ENCODE peak calls at places on chromosomes 6 and 20, in five cellular contexts. T is heart left ventricle, D is A549, O is nephron progenitor cell, V is WTC11. P is an unnamed sample.

GRCh38 chr20:750801-751200 is 17.5 kb downstream of the SLC52A3 start:
- DNase-seq in V (no peak), D (no peak), T (no peak), O (no peak), P (no peak)

GRCh38 chr6:54010340-54011276 is 100.6 kb upstream of the MLIP start:
- DNase-seq in V (no peak), T (no peak), D (no peak), O (peak), P (no peak)

GRCh38 chr6:40011844-40012243 is 77.6 kb upstream of the MOCS1 start:
- DNase-seq in V (peak), D (no peak), O (no peak), T (no peak), P (no peak)

GRCh38 chr6:153727910-153728309 is 311.1 kb upstream of the OPRM1 start:
- DNase-seq in D (no peak), V (no peak), T (no peak), O (no peak), P (no peak)

GRCh38 chr6:168124921-168125320 is 45.9 kb upstream of the FRMD1 start:
- DNase-seq in D (no peak), O (no peak), V (no peak), T (no peak), P (no peak)

GRCh38 chr20:38537176-38537575 is 43.8 kb upstream of the ADIG start:
- DNase-seq in D (no peak), T (no peak), V (no peak), O (no peak), P (no peak)

GRCh38 chr6:4466769-4467480 is 309.3 kb upstream of the CDYL start:
- DNase-seq in V (no peak), T (no peak), D (no peak), O (no peak), P (no peak)

GRCh38 chr6:86723131-86723530 is 214.2 kb upstream of the HTR1E start:
- DNase-seq in T (no peak), O (no peak), D (no peak), V (no peak), P (no peak)

GRCh38 chr6:21748343-21749063 is 155.0 kb downstream of the SOX4 start:
- DNase-seq in O (peak), D (no peak), V (no peak), T (no peak), P (peak)

GRCh38 chr20:51142448-51142847 is 119.5 kb upstream of the KCNG1 start:
- DNase-seq in O (no peak), D (no peak), V (no peak), T (no peak), P (no peak)

GRCh38 chr6:2999005-2999620 is 581 bp upstream of the NQO2 start:
- DNase-seq in T (no peak), D (no peak), O (no peak), V (no peak), P (no peak)

GRCh38 chr6:21312118-21312517 is 281.4 kb upstream of the SOX4 start:
- DNase-seq in D (no peak), O (no peak), V (no peak), T (no peak), P (no peak)

GRCh38 chr6:7604003-7604402 is 14.0 kb downstream of the SNRNP48 start:
- DNase-seq in D (no peak), V (no peak), T (peak), O (no peak), P (no peak)

GRCh38 chr6:14305131-14305530 is 187.6 kb downstream of the CD83 start:
- DNase-seq in O (no peak), D (no peak), T (no peak), V (no peak), P (no peak)

GRCh38 chr6:16238658-16239089 is 287 bp downstream of the GMPR start:
- DNase-seq in D (no peak), T (no peak), V (no peak), O (no peak), P (no peak)

GRCh38 chr6:4078830-4079471 is at the start of gene FAM217A:
- DNase-seq in D (no peak), V (peak), T (no peak), O (no peak), P (no peak)

GRCh38 chr6:104324305-104324704 is 535.4 kb downstream of the HACE1 start:
- DNase-seq in T (no peak), D (no peak), O (no peak), V (no peak), P (no peak)

GRCh38 chr6:64012351-64013060 is 376.9 kb downstream of the PHF3 start:
- DNase-seq in T (no peak), O (peak), D (peak), V (peak), P (no peak)

DNA sequence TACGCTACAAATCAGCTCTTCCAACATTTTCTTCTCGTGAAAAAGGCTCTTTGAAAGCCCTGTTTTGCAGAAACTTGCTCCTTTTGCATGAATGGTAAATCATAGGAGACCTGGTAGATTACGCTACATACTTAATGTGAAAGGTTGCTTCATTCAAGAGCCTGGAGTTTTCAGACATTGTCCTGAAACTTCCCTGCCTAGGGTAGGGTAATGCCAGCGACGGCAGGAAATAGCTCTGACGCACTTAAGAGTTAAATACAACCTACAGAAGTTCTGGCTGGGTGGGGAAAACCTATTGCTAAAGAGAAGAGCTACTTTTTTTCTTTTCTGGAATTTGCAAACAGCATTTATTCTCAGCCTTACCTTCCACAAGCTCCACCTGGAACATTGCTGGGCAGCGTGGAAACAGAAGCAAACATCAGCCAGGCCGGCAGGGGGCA is 144.5 kb downstream of the LPA start:
- DNase-seq in O (no peak), V (no peak), D (peak), T (peak), P (no peak)
- TF ChIP-seq CTCF in O (peak), V (peak), D (no peak), T (no peak), P (peak)

DNA sequence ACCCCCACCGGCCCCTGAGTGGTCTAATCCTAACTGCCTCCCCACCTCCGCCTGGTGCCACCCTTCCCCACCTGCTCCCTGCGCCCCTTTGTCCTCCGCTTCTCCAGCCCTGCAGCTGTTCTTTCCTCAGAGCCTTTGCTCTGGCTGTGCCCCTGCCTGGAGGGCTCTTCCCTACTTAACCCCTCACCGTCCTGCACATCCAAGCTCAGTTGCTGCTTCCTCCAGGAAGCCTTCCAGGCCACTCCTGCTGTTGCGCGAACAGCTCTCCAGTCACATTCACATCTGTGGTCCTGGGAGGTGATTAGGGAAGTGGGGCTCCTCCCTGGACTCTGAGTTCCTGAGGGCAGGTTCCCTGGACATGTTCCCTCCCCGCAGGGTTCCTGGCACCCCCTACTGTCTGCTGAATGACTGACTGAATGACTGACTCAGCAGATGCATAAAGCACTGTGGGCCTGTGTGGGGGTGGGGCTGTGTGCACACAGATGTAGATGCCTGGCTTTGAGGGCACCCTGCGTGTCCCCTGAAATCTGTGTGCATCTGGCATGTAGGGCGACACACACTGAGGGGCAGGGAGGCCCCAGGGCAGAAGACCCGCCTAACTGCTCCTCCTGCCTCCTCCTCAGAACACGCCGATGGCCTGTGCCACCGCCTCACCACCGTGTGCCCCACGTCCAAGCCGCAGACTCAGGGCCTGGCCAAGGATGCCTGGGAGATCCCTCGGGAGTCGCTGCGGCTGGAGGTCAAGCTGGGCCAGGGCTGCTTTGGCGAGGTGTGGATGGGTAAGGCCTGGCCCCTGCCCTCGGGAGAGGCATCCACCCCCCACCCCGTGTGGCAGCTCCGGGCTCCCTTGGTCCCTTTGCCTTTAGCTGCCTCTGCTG is 51.4 kb downstream of the SRC start:
- DNase-seq in O (no peak), V (peak), D (peak), T (no peak), P (peak)
- TF ChIP-seq CTCF in O (no peak), V (no peak), D (no peak), T (no peak), P (no peak)

GRCh38 chr20:36162272-36162966 is 7.9 kb downstream of the EPB41L1 start:
- DNase-seq in D (no peak), V (no peak), O (no peak), T (no peak), P (no peak)

GRCh38 chr20:36157610-36158009 is 3.1 kb downstream of the EPB41L1 start:
- DNase-seq in D (no peak), O (no peak), T (no peak), V (no peak), P (no peak)

GRCh38 chr20:36158160-36158741 is 3.7 kb downstream of the EPB41L1 start:
- DNase-seq in O (no peak), T (no peak), D (no peak), V (no peak), P (no peak)

GRCh38 chr20:36155991-36156390 is 1.5 kb downstream of the EPB41L1 start:
- DNase-seq in D (no peak), V (no peak), O (no peak), T (no peak), P (no peak)

DNA sequence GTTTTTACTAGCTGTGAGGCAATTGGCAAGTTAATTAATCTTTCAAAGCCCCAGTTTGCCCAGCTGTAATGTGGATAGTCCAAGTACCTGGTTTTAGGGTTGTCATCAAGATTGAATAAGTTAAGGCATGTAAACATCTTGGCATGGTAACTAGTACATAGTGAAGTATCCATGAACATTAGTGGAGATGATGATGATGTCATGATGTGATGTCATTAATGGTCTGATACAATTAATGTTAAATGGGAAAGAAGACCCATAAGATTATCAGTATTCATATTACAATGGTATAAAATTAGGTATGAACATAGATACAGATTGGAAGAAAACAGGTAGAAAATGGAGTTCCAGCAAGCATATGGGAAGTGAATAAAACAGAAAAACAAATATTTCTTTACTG is 5.3 kb downstream of the EPB41L1 start:
- DNase-seq in D (no peak), V (no peak), T (no peak), O (no peak), P (no peak)
- TF ChIP-seq CTCF in D (no peak), V (no peak), T (no peak), O (no peak), P (no peak)

GRCh38 chr6:30914076-30914853 is at the start of gene VARS2:
- DNase-seq in T (peak), D (peak), O (peak), V (peak), P (peak)
- TF ChIP-seq CTCF in T (peak), D (peak), O (no peak), V (no peak), P (no peak)

DNA sequence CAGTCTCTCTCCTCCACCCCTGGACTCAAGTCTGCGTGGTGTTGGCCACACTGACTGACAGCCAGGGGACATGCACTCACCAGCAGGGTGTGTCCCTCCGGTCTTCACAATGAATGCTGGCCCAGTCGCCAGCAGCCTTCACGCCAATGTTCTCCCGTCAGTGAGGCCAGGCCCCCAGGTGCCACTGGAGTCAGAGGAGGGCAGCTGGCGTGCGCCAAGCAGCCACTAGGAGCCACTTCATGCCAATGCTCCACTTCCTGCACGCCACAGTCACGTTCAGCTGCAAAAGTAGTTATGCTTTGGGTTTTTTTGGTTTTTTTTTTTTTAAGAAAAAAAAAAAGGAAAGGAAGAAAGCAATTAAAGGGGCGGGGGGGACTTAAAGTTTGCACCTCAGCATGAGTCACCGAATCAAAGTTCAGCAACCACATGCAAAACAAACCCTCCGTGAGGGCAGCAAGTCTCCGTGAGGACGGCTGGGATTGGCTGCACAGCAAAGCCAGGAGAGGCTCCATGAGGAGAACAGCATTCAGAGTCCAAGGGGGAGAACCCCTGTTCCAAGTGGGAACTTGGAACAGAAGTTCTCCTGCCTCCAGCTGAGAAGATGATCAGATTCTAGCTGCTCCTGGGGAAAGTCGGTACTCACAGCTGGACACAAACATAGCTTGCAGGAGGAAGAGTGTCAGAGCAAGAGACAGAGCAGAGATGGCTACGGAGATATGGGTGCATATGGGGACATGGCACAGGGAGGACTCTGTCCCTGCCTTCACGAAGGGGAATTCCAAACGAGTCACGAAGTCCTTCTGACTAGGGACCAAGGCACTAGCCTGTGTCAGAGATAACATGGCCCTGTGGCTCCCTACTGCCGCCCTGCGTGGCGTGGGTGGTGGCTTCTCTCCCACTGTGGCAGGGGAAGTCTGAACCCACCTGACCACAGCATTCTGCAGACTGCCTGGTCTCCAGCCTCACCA is at the start of gene ZC3H12D:
- DNase-seq in D (peak), T (peak), O (no peak), V (no peak), P (no peak)
- TF ChIP-seq CTCF in D (no peak), T (no peak), O (no peak), V (no peak), P (no peak)

GRCh38 chr6:100663219-100663863 is 198.6 kb upstream of the SIM1 start:
- DNase-seq in O (no peak), D (no peak), V (no peak), T (no peak), P (no peak)

GRCh38 chr6:100658486-100658885 is 193.8 kb upstream of the SIM1 start:
- DNase-seq in O (no peak), T (no peak), D (no peak), V (no peak), P (no peak)

DNA sequence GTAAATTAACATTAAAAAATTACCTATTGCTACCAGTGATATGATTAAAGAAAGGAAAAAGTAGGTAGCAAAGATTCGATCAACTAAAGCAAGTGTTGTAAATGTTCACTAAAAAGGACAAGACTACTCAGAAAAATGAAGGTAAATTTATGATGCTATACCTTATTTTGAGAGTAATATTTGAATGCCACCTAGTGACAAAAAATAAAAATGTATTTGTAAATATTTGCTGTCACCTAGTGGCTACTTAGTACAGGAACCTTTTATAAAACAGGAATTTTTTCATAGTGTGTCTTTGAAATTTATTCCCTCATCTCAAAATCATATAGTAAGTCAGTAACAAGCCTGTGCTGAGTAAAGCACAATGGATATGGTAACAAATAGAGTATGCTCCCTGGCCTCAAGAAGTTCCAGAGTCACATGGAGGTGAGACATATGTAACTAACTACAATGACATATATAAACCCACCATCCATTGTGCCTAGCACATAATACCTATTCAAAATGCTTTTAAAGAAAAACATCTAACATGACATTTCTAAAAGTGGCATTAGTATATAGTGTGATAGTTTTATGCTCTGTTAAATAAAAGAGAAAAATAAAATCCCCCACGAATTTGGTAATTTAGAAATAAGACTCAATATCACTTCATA is 193.1 kb upstream of the SIM1 start:
- DNase-seq in O (no peak), T (no peak), V (no peak), D (no peak), P (no peak)
- TF ChIP-seq CTCF in O (peak), T (no peak), V (peak), D (peak), P (peak)

GRCh38 chr6:113451030-113451429 is 406.1 kb upstream of the MARCKS start:
- DNase-seq in O (no peak), D (no peak), T (no peak), V (no peak), P (no peak)
- TF ChIP-seq CTCF in O (no peak), D (no peak), T (no peak), V (no peak), P (no peak)

DNA sequence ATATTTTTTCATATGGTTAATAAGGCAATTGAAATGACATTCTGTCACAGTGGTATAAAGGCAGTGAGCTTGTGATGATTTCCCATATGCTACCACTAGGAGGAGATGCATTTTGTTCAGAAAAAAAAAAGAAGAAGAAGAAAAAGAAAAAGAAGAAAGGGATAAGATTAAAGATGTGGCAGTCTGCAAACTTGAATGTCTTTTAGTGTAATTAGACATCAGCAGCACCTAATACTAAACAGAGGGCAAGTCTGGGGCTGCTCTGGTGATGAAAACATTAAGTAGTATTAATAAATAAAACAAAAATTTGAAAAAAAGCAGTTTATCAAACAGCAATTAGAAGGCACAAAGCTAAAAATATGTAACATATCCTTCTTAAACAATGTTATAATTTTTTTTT is 95.4 kb upstream of the DEFB112 start:
- DNase-seq in O (no peak), V (no peak), T (no peak), D (peak), P (no peak)
- TF ChIP-seq CTCF in O (peak), V (peak), T (no peak), D (peak), P (peak)

GRCh38 chr20:21344961-21345360 is 41.8 kb downstream of the XRN2 start:
- DNase-seq in T (no peak), D (no peak), V (no peak), O (no peak), P (no peak)
- TF ChIP-seq CTCF in T (no peak), D (no peak), V (no peak), O (no peak), P (no peak)

P was measured in glutamatergic neuron.